ENCODE peak calls at places on chromosomes 6 and 20, in eight cellular contexts. J is sigmoid colon, M is breast epithelium, V is vagina, E is H1, Z is spleen, A is heart left ventricle, I is esophagus squamous epithelium. G is an unnamed sample.

GRCh38 chr6:37137201-37137880 is 32.6 kb upstream of the PIM1 start:
- DNase-seq in M (no peak), I (no peak), V (no peak), Z (no peak), E (no peak), A (no peak), J (peak), G (no peak)

GRCh38 chr6:147106759-147107401 is 97.3 kb upstream of the STXBP5 start:
- DNase-seq in J (no peak), M (no peak), Z (no peak), V (no peak), E (no peak), A (no peak), I (no peak), G (no peak)

GRCh38 chr6:166197361-166197760 is 29.7 kb upstream of the TBXT start:
- DNase-seq in V (no peak), A (no peak), I (no peak), Z (no peak), M (no peak), J (no peak), E (no peak), G (no peak)

GRCh38 chr20:18279231-18279630 is 9.1 kb upstream of the ZNF133 start:
- DNase-seq in I (no peak), A (no peak), E (no peak), V (no peak), J (no peak), M (no peak), Z (no peak), G (no peak)

GRCh38 chr6:13146429-13146828 is 181.9 kb downstream of the TBC1D7 start:
- DNase-seq in J (no peak), V (no peak), Z (no peak), A (no peak), E (no peak), I (no peak), M (no peak), G (no peak)

GRCh38 chr6:81144346-81144745 is 608.1 kb downstream of the TENT5A start:
- DNase-seq in A (no peak), Z (no peak), I (no peak), M (no peak), V (no peak), J (no peak), E (no peak), G (no peak)

GRCh38 chr20:15654208-15654649 is 919.0 kb downstream of the KIF16B start:
- DNase-seq in E (peak), Z (no peak), I (no peak), A (no peak), M (no peak), V (no peak), J (no peak), G (peak)

GRCh38 chr6:69894578-69895347 is 28.4 kb downstream of the COL19A1 start:
- DNase-seq in A (no peak), V (no peak), Z (no peak), I (no peak), E (no peak), M (no peak), J (no peak), G (no peak)

GRCh38 chr6:63663147-63663877 is 27.7 kb downstream of the PHF3 start:
- DNase-seq in A (no peak), Z (no peak), J (no peak), M (no peak), V (no peak), E (no peak), I (no peak), G (no peak)

GRCh38 chr6:50608421-50608820 is 104.9 kb upstream of the TFAP2D start:
- DNase-seq in E (no peak), I (no peak), M (no peak), J (no peak), A (no peak), V (no peak), Z (no peak), G (no peak)

GRCh38 chr6:128997880-128998279 is 114.9 kb downstream of the LAMA2 start:
- DNase-seq in J (no peak), A (no peak), E (no peak), I (no peak), Z (no peak), M (no peak), V (no peak), G (no peak)

GRCh38 chr6:130515306-130515705 is 149.5 kb downstream of the TMEM200A start:
- DNase-seq in M (no peak), E (no peak), J (no peak), V (no peak), A (no peak), I (no peak), Z (no peak), G (no peak)

GRCh38 chr20:53028337-53029007 is 56.3 kb downstream of the TSHZ2 start:
- DNase-seq in I (no peak), V (no peak), A (no peak), M (no peak), J (no peak), E (no peak), Z (no peak), G (no peak)

GRCh38 chr20:9223296-9223695 is 154.4 kb downstream of the PLCB4 start:
- DNase-seq in J (no peak), E (no peak), Z (no peak), A (no peak), I (no peak), M (no peak), V (no peak), G (no peak)

GRCh38 chr6:55445648-55446204 is 118.5 kb downstream of the GFRAL start:
- DNase-seq in A (no peak), Z (no peak), V (no peak), E (no peak), J (no peak), M (no peak), I (no peak), G (no peak)

GRCh38 chr20:38843346-38843745 is 37.8 kb downstream of the PPP1R16B start:
- DNase-seq in I (no peak), V (no peak), J (no peak), Z (no peak), A (no peak), E (no peak), M (no peak), G (no peak)

GRCh38 chr6:119627908-119628669 is 278.5 kb upstream of the MAN1A1 start:
- DNase-seq in A (no peak), J (no peak), I (no peak), E (no peak), Z (no peak), M (no peak), V (no peak), G (peak)

GRCh38 chr6:82738773-82739172 is 326.9 kb downstream of the UBE3D start:
- DNase-seq in M (no peak), A (no peak), J (no peak), I (no peak), E (no peak), Z (no peak), V (no peak), G (no peak)

GRCh38 chr6:80165819-80166218 is 59.3 kb downstream of the BCKDHB start:
- DNase-seq in A (no peak), I (no peak), M (no peak), E (no peak), Z (no peak), V (no peak), J (no peak), G (no peak)

GRCh38 chr6:12467706-12468670 is 177.8 kb downstream of the EDN1 start:
- DNase-seq in I (no peak), J (no peak), V (no peak), Z (no peak), E (no peak), M (no peak), A (no peak), G (no peak)

GRCh38 chr20:60131375-60131774 is 173.2 kb downstream of the CDH26 start:
- DNase-seq in A (no peak), J (no peak), I (no peak), M (no peak), V (no peak), Z (no peak), E (no peak), G (peak)

GRCh38 chr20:45419188-45420091 is 3.5 kb downstream of the PIGT start:
- DNase-seq in I (no peak), Z (no peak), A (peak), E (no peak), V (no peak), J (peak), M (peak), G (peak)

GRCh38 chr20:45412653-45413052 is 3.3 kb upstream of the PIGT start:
- DNase-seq in J (no peak), E (no peak), I (no peak), Z (no peak), M (no peak), V (no peak), A (no peak), G (no peak)

GRCh38 chr20:45416917-45417316 is 976 bp downstream of the PIGT start:
- DNase-seq in M (no peak), V (no peak), J (no peak), A (no peak), E (no peak), Z (no peak), I (no peak), G (no peak)

GRCh38 chr20:45413479-45413878 is 2.5 kb upstream of the PIGT start:
- DNase-seq in A (no peak), Z (no peak), M (no peak), E (no peak), J (no peak), V (no peak), I (no peak), G (no peak)

DNA sequence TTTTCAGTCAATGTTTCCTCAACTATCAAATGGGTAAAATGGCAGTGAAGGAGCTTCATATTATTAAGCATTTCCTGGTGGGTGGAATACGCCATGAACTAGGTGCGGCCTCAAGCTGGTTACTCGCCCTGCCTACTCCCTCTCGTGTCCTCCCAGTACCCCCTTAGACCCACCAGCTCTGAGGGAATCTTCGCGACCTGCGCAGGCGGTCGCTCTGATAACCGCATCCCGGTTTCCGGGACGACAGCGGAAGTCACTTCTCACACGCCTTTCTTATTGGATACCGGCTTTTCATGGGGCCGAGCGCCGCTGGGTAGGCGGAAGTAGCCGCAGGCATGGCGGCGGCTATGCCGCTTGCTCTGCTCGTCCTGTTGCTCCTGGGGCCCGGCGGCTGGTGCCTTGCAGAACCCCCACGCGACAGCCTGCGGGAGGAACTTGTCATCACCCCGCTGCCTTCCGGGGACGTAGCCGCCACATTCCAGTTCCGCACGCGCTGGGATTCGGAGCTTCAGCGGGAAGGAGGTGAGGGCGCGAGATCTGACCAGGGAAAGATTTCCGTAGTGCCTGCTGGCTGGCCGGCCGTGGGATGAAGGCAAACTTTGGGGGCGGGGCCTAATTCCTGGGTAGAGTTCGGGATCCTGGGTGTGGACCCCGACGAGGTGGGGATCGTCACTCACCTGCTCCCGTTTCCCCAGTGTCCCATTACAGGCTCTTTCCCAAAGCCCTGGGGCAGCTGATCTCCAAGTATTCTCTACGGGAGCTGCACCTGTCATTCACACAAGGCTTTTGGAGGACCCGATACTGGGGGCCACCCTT is at the start of gene PIGT:
- DNase-seq in I (peak), V (no peak), Z (peak), E (peak), J (peak), M (peak), A (peak), G (peak)
- TF ChIP-seq POLR2A in I (peak), V (no peak), Z (peak), E (peak), J (peak), M (peak), A (peak), G (peak)

DNA sequence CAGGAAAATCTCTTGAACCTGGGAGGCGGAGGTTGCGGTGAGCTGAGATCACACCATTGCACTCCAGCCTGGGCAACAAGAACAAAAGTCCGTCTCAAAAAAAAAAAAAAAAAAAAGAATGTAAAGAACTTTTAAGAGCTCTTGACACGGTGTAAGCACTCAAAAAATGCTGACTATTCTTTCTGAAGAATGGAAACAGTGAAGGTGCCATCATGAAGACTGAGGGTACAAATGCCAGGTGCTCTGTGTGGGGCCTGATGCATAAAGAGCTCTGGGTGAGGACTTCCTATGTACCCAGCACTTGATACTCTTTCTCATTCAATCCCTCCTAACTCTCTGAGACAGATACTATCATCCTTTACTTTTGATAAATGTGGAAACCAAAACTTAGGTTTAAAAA is 45.0 kb upstream of the ENPP5 start:
- DNase-seq in Z (no peak), E (no peak), A (no peak), J (no peak), I (no peak), V (no peak), M (no peak), G (no peak)
- H3K27ac ChIP-seq in Z (peak), E (no peak), A (no peak), J (no peak), I (no peak), V (no peak), M (no peak), G (no peak)

GRCh38 chr20:43949741-43950618 is 35.3 kb downstream of the TOX2 start:
- DNase-seq in A (peak), E (no peak), V (no peak), I (peak), M (no peak), Z (peak), J (no peak), G (no peak)
- TF ChIP-seq POLR2A in A (no peak), E (no peak), V (no peak), I (no peak), M (no peak), Z (no peak), J (no peak), G (no peak)

GRCh38 chr6:4139272-4139671 is 3.9 kb upstream of the ECI2 start:
- DNase-seq in J (no peak), E (no peak), M (no peak), V (no peak), I (no peak), Z (no peak), A (no peak), G (no peak)

GRCh38 chr6:4135665-4136353 is 434 bp upstream of the ECI2 start:
- DNase-seq in J (peak), Z (peak), V (no peak), E (peak), A (peak), M (peak), I (peak), G (peak)

GRCh38 chr6:4133941-4134838 is 1.2 kb downstream of the ECI2 start:
- DNase-seq in Z (peak), A (no peak), M (no peak), J (no peak), I (no peak), E (no peak), V (no peak), G (peak)

GRCh38 chr6:4136354-4136831 is 1.0 kb upstream of the ECI2 start:
- DNase-seq in M (no peak), J (no peak), I (no peak), E (no peak), Z (no peak), V (no peak), A (no peak), G (no peak)

GRCh38 chr6:4134841-4135664 is at the start of gene ECI2:
- DNase-seq in A (peak), J (no peak), I (peak), M (peak), V (no peak), Z (peak), E (peak), G (no peak)
- H3K27ac ChIP-seq in A (peak), J (peak), I (peak), M (peak), V (peak), Z (peak), E (peak), G (peak)

GRCh38 chr6:26249709-26249958 is 115.4 kb upstream of the BTN3A2 start:
- DNase-seq in Z (peak), J (peak), I (no peak), A (no peak), V (no peak), M (no peak), E (no peak), G (no peak)
- TF ChIP-seq POLR2A in Z (no peak), J (no peak), I (no peak), A (no peak), V (no peak), M (no peak), E (no peak), G (no peak)

DNA sequence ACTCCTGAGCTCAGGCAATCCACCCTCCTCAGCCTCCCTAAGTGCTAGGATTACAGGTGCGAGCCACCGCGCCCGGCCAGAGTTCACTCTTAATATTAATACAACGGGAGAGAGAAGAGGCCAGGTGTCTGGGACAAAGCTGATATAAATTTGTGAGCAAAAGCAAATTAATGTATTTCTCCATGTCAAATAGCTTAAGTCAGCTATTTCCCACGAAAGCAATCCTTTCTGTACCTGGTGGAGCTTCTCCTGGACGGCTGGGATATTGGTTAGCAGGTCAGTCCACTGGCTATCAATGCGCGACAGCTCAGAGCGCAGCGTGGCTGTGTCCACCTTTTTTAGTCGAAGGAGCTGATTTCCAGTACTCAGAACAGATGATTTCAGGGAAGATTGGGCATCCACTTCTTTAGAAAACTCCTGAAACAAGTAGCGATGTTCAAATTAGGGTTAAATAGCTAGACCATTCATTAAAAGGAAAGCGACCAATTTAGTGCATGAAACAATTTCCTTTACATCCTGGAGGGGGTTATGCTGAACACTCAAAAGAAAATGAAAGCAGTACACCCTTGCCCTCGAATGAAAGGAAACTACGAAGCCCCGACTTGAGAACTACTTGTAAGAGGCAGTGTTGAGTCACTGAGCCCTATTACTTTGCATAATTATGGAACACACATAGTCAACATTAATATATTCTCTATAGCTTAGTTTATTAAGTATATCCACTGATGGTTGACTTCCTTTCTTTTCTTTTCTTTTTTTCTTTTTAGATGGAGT is 403.4 kb downstream of the SYNE1 start:
- DNase-seq in M (no peak), V (no peak), I (no peak), A (no peak), J (no peak), E (no peak), Z (no peak), G (no peak)
- H3K27ac ChIP-seq in M (no peak), V (peak), I (no peak), A (peak), J (peak), E (no peak), Z (peak), G (no peak)

GRCh38 chr20:19748687-19749086 is 9.4 kb upstream of the RIN2 start:
- DNase-seq in V (no peak), I (no peak), J (no peak), M (no peak), Z (no peak), A (no peak), E (no peak), G (no peak)

GRCh38 chr20:19749537-19749936 is 8.5 kb upstream of the RIN2 start:
- DNase-seq in M (no peak), E (no peak), V (no peak), Z (no peak), A (no peak), I (no peak), J (no peak), G (no peak)

GRCh38 chr20:19750207-19750606 is 7.9 kb upstream of the RIN2 start:
- DNase-seq in J (no peak), I (no peak), V (no peak), Z (no peak), M (no peak), E (no peak), A (no peak), G (no peak)

GRCh38 chr20:19747903-19748302 is 10.2 kb upstream of the RIN2 start:
- DNase-seq in Z (no peak), M (no peak), A (no peak), E (no peak), J (no peak), V (no peak), I (no peak), G (no peak)

GRCh38 chr20:19750907-19751636 is 7.0 kb upstream of the RIN2 start:
- DNase-seq in M (no peak), A (no peak), I (no peak), Z (no peak), J (no peak), E (no peak), V (peak), G (no peak)
- TF ChIP-seq POLR2A in M (no peak), A (no peak), I (no peak), Z (no peak), J (no peak), E (no peak), V (no peak), G (no peak)

G was measured in body of pancreas.